ENCODE peak calls at places on chromosomes 4 and X, in ten cellular contexts. S, Y, Z, O, C, B, K, E, N and P are unnamed samples.

GRCh38 chr4:18579222-18579621 is 557.7 kb upstream of the LCORL start:
- DNase-seq in C (no peak), K (no peak), E (no peak), S (no peak), B (no peak), Y (no peak), Z (no peak), N (no peak), O (no peak), P (no peak)

GRCh38 chrX:153924149-153924861 is 1.8 kb downstream of the ARHGAP4 start:
- DNase-seq in O (peak; percentile 76), Z (peak; percentile 74), S (peak; percentile 55), E (no peak), K (no peak), C (no peak), N (no peak), B (peak; percentile 61), Y (peak; percentile 81), P (no peak)

GRCh38 chr4:92184566-92184965 is 119.2 kb upstream of the GRID2 start:
- DNase-seq in Z (no peak), N (no peak), O (no peak), B (no peak), Y (no peak), S (no peak), C (no peak), K (no peak), E (no peak), P (no peak)

GRCh38 chr4:150411527-150411926 is 170.4 kb upstream of the MAB21L2 start:
- DNase-seq in Z (no peak), N (no peak), C (no peak), B (no peak), Y (peak; percentile 19), K (no peak), S (no peak), O (no peak), E (no peak), P (no peak)

GRCh38 chr4:101667348-101667747 is 123.2 kb upstream of the BANK1 start:
- DNase-seq in Z (no peak), E (no peak), B (no peak), C (no peak), K (no peak), O (no peak), Y (no peak), N (no peak), S (no peak), P (no peak)

GRCh38 chr4:86706923-86707597 is 112.9 kb downstream of the PTPN13 start:
- DNase-seq in N (no peak), Z (no peak), Y (no peak), C (no peak), B (no peak), O (no peak), E (no peak), S (no peak), K (no peak), P (no peak)

GRCh38 chr4:27000820-27001219 is 140.2 kb downstream of the STIM2 start:
- DNase-seq in Z (no peak), K (no peak), Y (peak; percentile 25), E (no peak), B (no peak), S (no peak), C (no peak), O (no peak), N (no peak), P (no peak)

GRCh38 chrX:6049132-6049531 is 179.5 kb downstream of the NLGN4X start:
- DNase-seq in Y (no peak), O (no peak), B (no peak), S (no peak), E (no peak), C (no peak), N (no peak), Z (no peak), K (no peak), P (no peak)

GRCh38 chr4:137768196-137768595 is 235.9 kb upstream of the PCDH18 start:
- DNase-seq in O (no peak), Y (no peak), Z (no peak), C (no peak), K (no peak), S (no peak), B (no peak), N (no peak), E (no peak), P (no peak)

GRCh38 chr4:120591038-120591437 is 331.5 kb downstream of the PRDM5 start:
- DNase-seq in N (no peak), S (no peak), K (no peak), E (no peak), Y (no peak), B (no peak), Z (no peak), C (no peak), O (no peak), P (no peak)

GRCh38 chr4:3029464-3029863 is 44.9 kb downstream of the HTT-AS start:
- DNase-seq in Y (no peak), Z (peak; percentile 2), O (no peak), C (no peak), K (no peak), E (no peak), N (no peak), B (no peak), S (no peak), P (no peak)

GRCh38 chrX:118655561-118656246 is 71.7 kb upstream of the IL13RA1 start:
- DNase-seq in S (no peak), K (no peak), Z (no peak), Y (no peak), B (no peak), E (no peak), N (no peak), C (no peak), O (no peak), P (no peak)

GRCh38 chr4:14790487-14790886 is 211.8 kb upstream of the CPEB2 start:
- DNase-seq in B (no peak), E (no peak), K (no peak), Y (no peak), Z (no peak), C (no peak), S (no peak), O (no peak), N (no peak), P (no peak)
- H3K9me3 ChIP-seq in B (no peaks in the 10 kb centered on the region), E (no peaks in the 10 kb centered on the region), K (no peaks in the 10 kb centered on the region), Y (peaks cover 7% of the 10 kb centered on the region), Z (no peaks in the 10 kb centered on the region), C (no peaks in the 10 kb centered on the region), S (peaks cover 12% of the 10 kb centered on the region), O (no peaks in the 10 kb centered on the region), N (no peaks in the 10 kb centered on the region), P (peaks cover 7% of the 10 kb centered on the region)

GRCh38 chr4:1718095-1718850 is 2.9 kb downstream of the TMEM129 start:
- DNase-seq in S (no peak), N (no peak), K (no peak), C (no peak), E (no peak), Z (no peak), B (no peak), O (peak; percentile 76), Y (no peak), P (no peak)
- H3K27ac ChIP-seq in S (no peak overlapping the region), N (peak overlapping the region; percentile 18), K (no peak overlapping the region), C (no peak overlapping the region), E (no peak overlapping the region), Z (no peak overlapping the region), B (no peak overlapping the region), O (peak overlapping the region; percentile 71), Y (no peak overlapping the region), P (no peak overlapping the region)

DNA sequence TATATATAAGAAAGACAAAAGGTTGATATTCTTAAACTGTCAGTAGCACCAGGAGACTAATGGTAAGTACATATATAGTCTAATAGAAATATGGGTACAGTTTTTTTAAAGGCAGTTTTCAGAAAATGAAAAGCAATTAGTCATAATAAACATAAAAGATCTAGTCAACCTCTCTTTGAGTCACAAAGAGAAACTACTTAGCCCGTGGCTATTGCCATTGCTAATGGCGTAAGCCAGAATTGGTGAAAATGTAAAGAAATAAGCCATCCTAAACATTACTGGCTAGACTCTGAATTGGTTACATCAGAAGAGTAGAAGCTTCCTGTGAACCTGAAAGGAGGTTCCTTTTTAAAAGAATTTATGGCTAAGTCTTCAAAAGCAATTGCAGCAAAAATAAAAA is 668.7 kb upstream of the CPEB2 start:
- DNase-seq in Z (no peak), Y (no peak), O (no peak), N (no peak), S (no peak), C (no peak), K (no peak), E (no peak), B (no peak), P (no peak)
- H3K9me3 ChIP-seq in Z (no peaks in the 10 kb centered on the region), Y (no peaks in the 10 kb centered on the region), O (no peaks in the 10 kb centered on the region), N (no peaks in the 10 kb centered on the region), S (no peaks in the 10 kb centered on the region), C (no peaks in the 10 kb centered on the region), K (no peaks in the 10 kb centered on the region), E (no peaks in the 10 kb centered on the region), B (no peaks in the 10 kb centered on the region), P (no peaks in the 10 kb centered on the region)

GRCh38 chr4:76215120-76215519 is 1.5 kb upstream of the SCARB2 start:
- DNase-seq in Y (no peak), K (no peak), N (peak; percentile 40), B (no peak), Z (no peak), C (no peak), O (no peak), S (no peak), E (no peak), P (no peak)

GRCh38 chr4:76214269-76214628 is 625 bp upstream of the SCARB2 start:
- DNase-seq in Z (no peak), K (no peak), C (no peak), N (no peak), E (no peak), B (no peak), Y (no peak), O (peak; percentile 64), S (no peak), P (no peak)

GRCh38 chr4:76216521-76216920 is 2.9 kb upstream of the SCARB2 start:
- DNase-seq in N (no peak), K (no peak), S (no peak), Y (no peak), C (no peak), E (no peak), B (no peak), O (no peak), Z (no peak), P (no peak)

GRCh38 chr4:76219299-76220055 is 5.9 kb upstream of the SCARB2 start:
- DNase-seq in S (no peak), N (no peak), K (no peak), E (no peak), O (no peak), C (no peak), B (no peak), Z (no peak), Y (no peak), P (no peak)

DNA sequence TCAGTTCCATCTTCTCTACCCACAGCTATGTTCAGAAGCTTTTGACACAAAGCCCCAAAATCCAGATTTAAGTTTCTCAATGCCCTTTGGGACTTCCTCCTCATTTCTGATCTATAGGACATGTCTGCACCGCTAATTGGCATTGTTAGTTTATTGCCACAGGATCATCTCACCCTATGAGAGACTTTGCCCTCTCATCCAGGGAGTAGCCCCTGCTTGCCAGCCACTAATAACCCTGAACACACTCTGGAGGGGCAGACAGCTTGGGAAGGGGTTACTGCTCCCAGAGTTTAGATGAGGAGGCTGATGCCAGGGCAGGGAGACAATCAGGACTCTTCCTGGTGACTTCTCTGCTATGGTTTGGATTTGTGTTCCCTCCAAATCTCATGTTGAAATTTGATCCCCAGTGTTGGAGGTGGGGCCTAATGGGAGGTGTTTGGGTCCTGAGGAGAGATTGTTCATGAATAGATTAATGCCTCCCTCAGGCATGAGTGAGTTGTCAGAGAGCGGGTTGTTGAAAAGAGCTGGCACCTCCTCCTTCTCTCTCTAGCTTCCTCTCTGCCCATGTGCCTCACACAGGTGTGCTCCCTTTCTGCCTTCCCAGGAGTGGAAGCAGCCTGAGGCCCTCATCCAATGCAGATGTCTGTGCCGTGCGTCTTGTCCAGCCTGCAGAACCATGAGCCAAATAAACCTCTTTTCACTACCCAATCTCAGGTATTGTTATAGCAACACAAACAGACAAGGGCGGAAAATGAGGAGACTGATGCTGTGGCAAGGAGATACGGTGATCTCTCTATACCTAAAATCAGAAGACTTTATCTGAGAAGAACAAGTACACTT is 3.6 kb upstream of the SCARB2 start:
- DNase-seq in O (no peak), Z (no peak), C (no peak), E (no peak), N (no peak), B (no peak), Y (no peak), K (no peak), S (no peak), P (no peak)
- H3K27ac ChIP-seq in O (no peak overlapping the region), Z (no peak overlapping the region), C (peak overlapping the region; percentile 32), E (no peak overlapping the region), N (peak overlapping the region; percentile 97), B (no peak overlapping the region), Y (peak overlapping the region; percentile 13), K (no peak overlapping the region), S (no peak overlapping the region), P (no peak overlapping the region)